ENCODE peak calls at places on chromosomes 13 and 19, in eight cellular contexts. U is H9; Y is IMR-90; N is CD8-positive, alpha-beta T cell; I is endodermal cell; C is A549; F is pancreas; B is cardiac muscle cell. H is an unnamed sample.

GRCh38 chr13:113813749-113814434 is 50.0 kb downstream of the GAS6 start:
- DNase-seq in U (no peak), Y (no peak), N (no peak), I (no peak), C (no peak), F (peak), B (peak), H (no peak)

GRCh38 chr19:42051166-42052115 is 18.6 kb downstream of the GRIK5 start:
- DNase-seq in U (no peak), Y (no peak), N (no peak), I (no peak), C (no peak), F (no peak), B (no peak), H (no peak)

GRCh38 chr13:114313061-114313860 is 1.0 kb upstream of the CHAMP1 start:
- DNase-seq in U (no peak), Y (peak), N (no peak), I (no peak), C (peak), F (no peak), B (no peak), H (no peak)

GRCh38 chr19:9936151-9937000 is at the start of gene OLFM2:
- DNase-seq in U (peak), Y (no peak), N (no peak), I (peak), C (no peak), F (peak), B (no peak), H (no peak)

GRCh38 chr13:104206450-104207044 is 1140.3 kb upstream of the SLC10A2 start:
- DNase-seq in U (no peak), Y (no peak), N (no peak), I (no peak), C (no peak), F (peak), B (no peak), H (no peak)

GRCh38 chr19:46730187-46730586 is 13.3 kb upstream of the PRKD2 start:
- DNase-seq in U (no peak), Y (no peak), N (no peak), I (no peak), C (no peak), F (no peak), B (no peak), H (no peak)

GRCh38 chr13:112462408-112462807 is 86.3 kb downstream of the SPACA7 start:
- DNase-seq in U (no peak), Y (no peak), N (no peak), I (no peak), C (no peak), F (no peak), B (no peak), H (no peak)

GRCh38 chr13:76503756-76504155 is 382.4 kb downstream of the KCTD12 start:
- DNase-seq in U (no peak), Y (no peak), N (no peak), I (no peak), C (no peak), F (no peak), B (no peak), H (no peak)

GRCh38 chr19:38043649-38044144 is 136.7 kb downstream of the SIPA1L3 start:
- DNase-seq in U (no peak), Y (no peak), N (no peak), I (peak), C (no peak), F (no peak), B (no peak), H (no peak)

GRCh38 chr13:35848316-35848715 is 282.9 kb downstream of the DCLK1 start:
- DNase-seq in U (no peak), Y (no peak), N (no peak), I (no peak), C (no peak), F (no peak), B (no peak), H (no peak)

DNA sequence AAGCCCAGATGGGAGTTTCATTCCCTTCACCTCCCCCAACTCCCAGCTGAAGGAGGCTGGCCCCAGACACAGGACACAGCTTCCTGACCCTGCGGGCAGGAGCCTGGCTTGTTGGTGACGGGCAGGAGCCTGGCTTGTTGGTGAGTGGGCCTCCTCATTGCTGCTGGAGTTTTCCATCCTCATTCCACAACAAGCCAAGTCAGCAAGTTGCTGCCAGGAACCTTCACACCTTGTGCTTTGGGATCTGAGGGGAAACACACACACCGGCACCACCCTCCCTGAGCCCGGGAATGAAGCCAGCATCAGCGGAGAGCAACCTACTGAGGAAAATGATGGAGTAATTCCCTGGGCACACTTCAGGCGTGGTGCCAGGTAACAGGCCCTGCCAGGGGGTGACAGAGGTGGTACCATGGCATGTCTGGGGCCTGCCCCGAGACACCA is 74.9 kb downstream of the ALOX5AP start:
- DNase-seq in U (no peak), Y (no peak), N (no peak), I (no peak), C (no peak), F (peak), B (no peak), H (no peak)
- TF ChIP-seq CTCF in U (no peak), Y (no peak), N (no peak), I (no peak), C (no peak), F (no peak), B (no peak), H (no peak)

GRCh38 chr13:98385591-98385990 is 191.3 kb downstream of the STK24 start:
- DNase-seq in U (no peak), Y (no peak), N (no peak), I (no peak), C (no peak), F (no peak), B (no peak), H (no peak)
- H3K27ac ChIP-seq in U (no peak), Y (no peak), N (no peak), I (no peak), C (no peak), F (no peak), B (no peak), H (no peak)

GRCh38 chr19:39497850-39498261 is 891 bp upstream of the DLL3 start:
- DNase-seq in U (peak), Y (peak), N (peak), I (peak), C (peak), F (no peak), B (peak), H (no peak)
- TF ChIP-seq CTCF in U (peak), Y (peak), N (no peak), I (peak), C (peak), F (no peak), B (peak), H (no peak)

DNA sequence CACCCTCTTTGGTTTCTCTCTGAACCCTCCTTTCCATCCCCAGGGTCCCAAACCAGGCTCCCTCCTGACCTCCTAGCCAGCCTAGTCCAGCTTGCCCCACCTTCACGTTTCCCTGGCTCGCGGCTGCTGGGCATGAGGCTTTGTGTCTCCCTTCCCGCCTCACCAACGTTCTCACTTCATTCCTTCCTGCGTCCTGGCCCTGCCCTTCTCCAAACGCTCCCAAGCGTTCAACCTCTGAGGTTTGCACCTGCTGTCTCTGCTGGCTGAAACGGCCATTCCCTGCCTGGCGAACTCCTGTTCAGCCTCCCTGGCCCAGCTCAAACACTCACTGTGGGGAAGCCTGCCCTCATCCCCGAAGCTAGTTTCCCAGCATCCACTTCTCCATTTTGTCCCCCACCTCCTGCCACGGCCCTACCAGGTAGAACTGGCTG is 12.4 kb downstream of the EPS8L1 start:
- DNase-seq in U (no peak), Y (no peak), N (no peak), I (peak), C (no peak), F (peak), B (no peak), H (no peak)
- H3K27ac ChIP-seq in U (no peak), Y (no peak), N (no peak), I (no peak), C (no peak), F (no peak), B (no peak), H (no peak)

GRCh38 chr13:45321230-45321629 is 19.8 kb downstream of the TPT1 start:
- DNase-seq in U (no peak), Y (no peak), N (no peak), I (no peak), C (no peak), F (no peak), B (no peak), H (no peak)

GRCh38 chr13:45328661-45329105 is 12.3 kb downstream of the TPT1 start:
- DNase-seq in U (no peak), Y (peak), N (no peak), I (no peak), C (no peak), F (no peak), B (peak), H (no peak)

GRCh38 chr13:45331123-45331619 is 9.8 kb downstream of the TPT1 start:
- DNase-seq in U (no peak), Y (no peak), N (no peak), I (no peak), C (no peak), F (no peak), B (no peak), H (no peak)

GRCh38 chr13:45327253-45327954 is 13.6 kb downstream of the TPT1 start:
- DNase-seq in U (no peak), Y (no peak), N (no peak), I (no peak), C (no peak), F (no peak), B (no peak), H (no peak)

GRCh38 chr13:45325806-45326205 is 15.2 kb downstream of the TPT1 start:
- DNase-seq in U (no peak), Y (peak), N (no peak), I (no peak), C (no peak), F (peak), B (peak), H (peak)
- TF ChIP-seq CTCF in U (no peak), Y (no peak), N (no peak), I (no peak), C (no peak), F (no peak), B (no peak), H (no peak)

GRCh38 chr13:44323754-44324153 is 49.9 kb upstream of the SERP2 start:
- DNase-seq in U (no peak), Y (no peak), N (no peak), I (no peak), C (no peak), F (no peak), B (no peak), H (no peak)
- H3K27ac ChIP-seq in U (no peak), Y (no peak), N (no peak), I (no peak), C (no peak), F (no peak), B (no peak), H (no peak)

GRCh38 chr19:29285878-29286277 is 72.9 kb upstream of the UQCRFS1 start:
- DNase-seq in U (peak), Y (no peak), N (no peak), I (peak), C (peak), F (no peak), B (peak), H (no peak)
- TF ChIP-seq CTCF in U (peak), Y (peak), N (no peak), I (peak), C (peak), F (no peak), B (peak), H (no peak)

GRCh38 chr13:46641274-46642081 is 88.5 kb downstream of the LRCH1 start:
- DNase-seq in U (no peak), Y (no peak), N (no peak), I (no peak), C (no peak), F (no peak), B (peak), H (no peak)

GRCh38 chr13:46643165-46643777 is 90.3 kb downstream of the LRCH1 start:
- DNase-seq in U (no peak), Y (no peak), N (no peak), I (no peak), C (no peak), F (no peak), B (peak), H (no peak)

GRCh38 chr13:46642254-46642653 is 89.3 kb downstream of the LRCH1 start:
- DNase-seq in U (no peak), Y (no peak), N (no peak), I (no peak), C (no peak), F (no peak), B (no peak), H (no peak)

GRCh38 chr13:46639033-46639981 is 86.3 kb downstream of the LRCH1 start:
- DNase-seq in U (no peak), Y (no peak), N (no peak), I (no peak), C (no peak), F (no peak), B (no peak), H (no peak)

GRCh38 chr13:46640843-46641242 is 87.9 kb downstream of the LRCH1 start:
- DNase-seq in U (no peak), Y (peak), N (no peak), I (no peak), C (no peak), F (no peak), B (no peak), H (no peak)
- H3K27ac ChIP-seq in U (no peak), Y (no peak), N (no peak), I (no peak), C (peak), F (no peak), B (no peak), H (peak)

H was measured in tibial artery.